ENCODE peak calls at places on chromosome 11, in five cellular contexts. One of them, this sample, is unnamed.

GRCh38 chr11:129210831-129211181 is 18.7 kb upstream of the ARHGAP32 start:
- DNase-seq in prostate gland: no peak
- DNase-seq in AG09309: no peak
- DNase-seq in upper lobe of left lung: no peak
- DNase-seq in fibroblast of mammary gland: no peak
- DNase-seq in this sample: no peak

GRCh38 chr11:10605941-10606381 is 37.5 kb upstream of the LYVE1 start:
- DNase-seq in prostate gland: no peak
- DNase-seq in AG09309: peak
- DNase-seq in upper lobe of left lung: peak
- DNase-seq in fibroblast of mammary gland: peak
- DNase-seq in this sample: no peak

GRCh38 chr11:12556788-12557384 is 117.3 kb upstream of the TEAD1 start:
- DNase-seq in prostate gland: no peak
- DNase-seq in AG09309: peak
- DNase-seq in upper lobe of left lung: peak
- DNase-seq in fibroblast of mammary gland: peak
- DNase-seq in this sample: no peak

GRCh38 chr11:92886243-92886905 is 83.1 kb upstream of the MTNR1B start:
- DNase-seq in prostate gland: peak
- DNase-seq in AG09309: peak
- DNase-seq in upper lobe of left lung: no peak
- DNase-seq in fibroblast of mammary gland: peak
- DNase-seq in this sample: peak

GRCh38 chr11:69518081-69518950 is 36.9 kb downstream of the LINC01488 start:
- DNase-seq in prostate gland: no peak
- DNase-seq in AG09309: peak
- DNase-seq in upper lobe of left lung: no peak
- DNase-seq in fibroblast of mammary gland: peak
- DNase-seq in this sample: no peak

GRCh38 chr11:95242990-95243590 is 12.1 kb upstream of the SESN3 start:
- DNase-seq in prostate gland: no peak
- DNase-seq in AG09309: no peak
- DNase-seq in upper lobe of left lung: no peak
- DNase-seq in fibroblast of mammary gland: no peak
- DNase-seq in this sample: no peak

GRCh38 chr11:105693075-105693474 is 83.2 kb downstream of the GRIA4 start:
- DNase-seq in prostate gland: no peak
- DNase-seq in AG09309: no peak
- DNase-seq in upper lobe of left lung: no peak
- DNase-seq in fibroblast of mammary gland: no peak
- DNase-seq in this sample: no peak

GRCh38 chr11:123206671-123207421 is 11.8 kb upstream of the CLMP start:
- DNase-seq in prostate gland: no peak
- DNase-seq in AG09309: no peak
- DNase-seq in upper lobe of left lung: no peak
- DNase-seq in fibroblast of mammary gland: peak
- DNase-seq in this sample: no peak

GRCh38 chr11:110200241-110200640 is 96.2 kb downstream of the RDX start:
- DNase-seq in prostate gland: no peak
- DNase-seq in AG09309: no peak
- DNase-seq in upper lobe of left lung: no peak
- DNase-seq in fibroblast of mammary gland: peak
- DNase-seq in this sample: peak

GRCh38 chr11:122850076-122850631 is 11.9 kb downstream of the CRTAM start:
- DNase-seq in prostate gland: no peak
- DNase-seq in AG09309: peak
- DNase-seq in upper lobe of left lung: no peak
- DNase-seq in fibroblast of mammary gland: peak
- DNase-seq in this sample: peak

GRCh38 chr11:48037709-48038468 is 57.5 kb downstream of the PTPRJ start:
- DNase-seq in prostate gland: no peak
- DNase-seq in AG09309: no peak
- DNase-seq in upper lobe of left lung: no peak
- DNase-seq in fibroblast of mammary gland: peak
- DNase-seq in this sample: no peak

DNA sequence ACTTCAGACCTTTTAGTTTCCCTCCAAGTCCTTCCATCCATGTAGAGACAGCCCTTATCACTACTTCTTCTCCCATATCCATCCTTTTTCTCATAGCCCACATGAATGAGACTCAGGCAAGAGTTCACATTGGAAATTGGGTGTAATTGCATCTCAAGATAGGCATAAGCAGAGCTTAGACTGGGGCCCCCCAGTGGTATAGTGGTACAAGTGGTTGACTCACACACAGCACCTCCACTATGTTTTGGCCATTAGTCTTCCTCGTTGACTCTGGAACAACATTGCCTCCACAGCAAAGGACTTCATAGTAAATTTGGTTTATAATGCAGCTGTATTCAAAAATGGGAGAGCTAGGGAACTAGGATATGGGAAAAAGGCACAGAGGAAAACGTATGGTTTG is 2.6 kb downstream of the UBQLN3 start:
- DNase-seq in prostate gland: no peak
- DNase-seq in AG09309: no peak
- DNase-seq in upper lobe of left lung: no peak
- DNase-seq in fibroblast of mammary gland: no peak
- DNase-seq in this sample: no peak
- TF ChIP-seq CTCF in prostate gland: no peak
- TF ChIP-seq CTCF in AG09309: no peak
- TF ChIP-seq CTCF in upper lobe of left lung: no peak
- TF ChIP-seq CTCF in fibroblast of mammary gland: no peak
- TF ChIP-seq CTCF in this sample: no peak

DNA sequence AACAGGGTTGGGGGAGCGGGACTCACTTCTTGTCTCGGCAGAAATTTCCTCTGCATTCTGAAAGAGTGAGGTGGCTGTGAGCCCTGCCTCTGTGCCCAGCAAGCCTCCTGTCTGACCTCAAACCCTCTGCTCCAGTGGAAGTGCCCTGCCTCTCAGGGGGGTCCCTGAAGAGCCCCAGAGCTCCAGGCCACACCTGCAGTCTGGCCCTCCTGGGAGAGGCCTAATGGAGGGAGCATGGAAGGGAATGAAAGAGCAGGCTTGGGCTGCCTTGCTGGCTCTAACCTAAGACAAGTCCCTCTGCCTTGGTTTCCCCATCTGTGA is 14.9 kb downstream of the ARHGEF17 start:
- DNase-seq in prostate gland: no peak
- DNase-seq in AG09309: no peak
- DNase-seq in upper lobe of left lung: no peak
- DNase-seq in fibroblast of mammary gland: no peak
- DNase-seq in this sample: no peak
- TF ChIP-seq CTCF in prostate gland: no peak
- TF ChIP-seq CTCF in AG09309: no peak
- TF ChIP-seq CTCF in upper lobe of left lung: no peak
- TF ChIP-seq CTCF in fibroblast of mammary gland: no peak
- TF ChIP-seq CTCF in this sample: no peak

GRCh38 chr11:36475192-36475591 is 34.9 kb downstream of the TRAF6 start:
- DNase-seq in prostate gland: no peak
- DNase-seq in AG09309: no peak
- DNase-seq in upper lobe of left lung: no peak
- DNase-seq in fibroblast of mammary gland: no peak
- DNase-seq in this sample: no peak

GRCh38 chr11:36480833-36481232 is 29.2 kb downstream of the TRAF6 start:
- DNase-seq in prostate gland: no peak
- DNase-seq in AG09309: no peak
- DNase-seq in upper lobe of left lung: no peak
- DNase-seq in fibroblast of mammary gland: no peak
- DNase-seq in this sample: no peak

DNA sequence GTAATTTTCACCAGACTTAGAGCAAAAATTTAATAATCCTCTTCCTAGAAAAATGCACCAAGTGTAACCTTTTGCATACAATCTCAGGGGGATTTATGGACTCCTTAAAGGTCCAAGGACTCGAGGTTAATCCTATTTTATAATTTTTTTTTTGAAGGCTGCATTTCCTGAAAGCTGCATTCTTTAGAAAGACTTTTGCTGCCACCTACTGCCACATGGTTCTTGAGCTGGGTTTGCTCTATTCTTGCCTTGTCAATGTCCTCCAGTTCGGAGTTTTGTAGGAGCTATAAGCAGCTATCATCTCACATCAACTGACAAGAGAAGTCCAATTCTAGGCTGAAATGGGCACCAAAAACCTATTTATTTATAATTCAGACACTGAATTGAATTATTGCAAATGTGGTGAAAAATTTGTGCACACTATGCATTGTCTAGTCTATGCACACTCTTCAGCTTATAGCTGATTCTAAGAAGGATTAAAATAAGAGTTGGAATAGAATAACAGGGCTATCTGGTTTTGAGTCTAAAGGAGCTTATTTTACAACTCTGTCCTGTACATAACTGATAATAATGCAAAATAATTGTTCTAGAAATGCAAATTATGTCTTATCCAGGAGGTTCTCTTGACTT is 31.3 kb downstream of the TRAF6 start:
- DNase-seq in prostate gland: no peak
- DNase-seq in AG09309: peak
- DNase-seq in upper lobe of left lung: no peak
- DNase-seq in fibroblast of mammary gland: peak
- DNase-seq in this sample: peak
- TF ChIP-seq CTCF in prostate gland: peak
- TF ChIP-seq CTCF in AG09309: peak
- TF ChIP-seq CTCF in upper lobe of left lung: peak
- TF ChIP-seq CTCF in fibroblast of mammary gland: peak
- TF ChIP-seq CTCF in this sample: peak

DNA sequence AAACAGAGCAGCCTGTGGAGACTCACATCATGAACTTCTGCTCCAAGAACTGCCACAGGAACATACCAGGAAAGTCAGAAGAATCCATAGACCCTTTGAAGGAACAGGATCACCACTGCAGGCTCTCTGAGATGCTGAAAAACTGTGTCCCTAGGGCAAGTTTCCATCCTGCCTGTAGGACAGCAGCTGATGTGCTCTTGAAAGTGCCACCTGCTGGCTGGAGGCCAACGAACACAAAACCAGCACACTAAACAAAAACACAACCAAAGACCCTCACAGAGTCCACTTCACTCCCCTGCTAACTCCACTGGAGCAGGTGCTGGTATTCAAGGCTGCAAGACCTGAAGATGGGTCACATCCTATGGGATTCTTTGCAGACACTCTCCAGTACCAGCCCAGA is 12.0 kb upstream of the NXPE1 start:
- DNase-seq in prostate gland: no peak
- DNase-seq in AG09309: no peak
- DNase-seq in upper lobe of left lung: no peak
- DNase-seq in fibroblast of mammary gland: no peak
- DNase-seq in this sample: peak
- TF ChIP-seq CTCF in prostate gland: no peak
- TF ChIP-seq CTCF in AG09309: no peak
- TF ChIP-seq CTCF in upper lobe of left lung: no peak
- TF ChIP-seq CTCF in fibroblast of mammary gland: no peak
- TF ChIP-seq CTCF in this sample: no peak

DNA sequence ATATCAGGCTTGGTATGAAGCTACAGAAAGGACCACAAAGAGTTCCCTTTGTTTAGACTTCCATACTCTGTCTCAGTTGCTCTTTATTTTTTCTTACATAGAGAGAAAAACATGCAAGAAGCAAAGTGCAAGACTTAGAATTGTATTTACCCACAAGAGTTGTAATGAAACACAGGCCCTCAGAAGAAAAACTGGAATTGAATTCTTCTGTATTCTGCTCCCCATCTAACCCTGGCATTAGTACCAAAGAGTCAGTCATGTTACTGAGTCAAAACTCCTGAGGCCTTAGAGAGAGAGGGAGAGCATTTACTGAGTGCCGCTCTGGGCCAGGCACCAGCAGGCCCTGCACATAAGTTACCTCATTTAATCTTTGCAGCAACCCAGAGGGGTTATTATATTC is 43.9 kb upstream of the DLAT start:
- DNase-seq in prostate gland: no peak
- DNase-seq in AG09309: no peak
- DNase-seq in upper lobe of left lung: no peak
- DNase-seq in fibroblast of mammary gland: no peak
- DNase-seq in this sample: no peak
- TF ChIP-seq CTCF in prostate gland: no peak
- TF ChIP-seq CTCF in AG09309: no peak
- TF ChIP-seq CTCF in upper lobe of left lung: no peak
- TF ChIP-seq CTCF in fibroblast of mammary gland: no peak
- TF ChIP-seq CTCF in this sample: no peak

DNA sequence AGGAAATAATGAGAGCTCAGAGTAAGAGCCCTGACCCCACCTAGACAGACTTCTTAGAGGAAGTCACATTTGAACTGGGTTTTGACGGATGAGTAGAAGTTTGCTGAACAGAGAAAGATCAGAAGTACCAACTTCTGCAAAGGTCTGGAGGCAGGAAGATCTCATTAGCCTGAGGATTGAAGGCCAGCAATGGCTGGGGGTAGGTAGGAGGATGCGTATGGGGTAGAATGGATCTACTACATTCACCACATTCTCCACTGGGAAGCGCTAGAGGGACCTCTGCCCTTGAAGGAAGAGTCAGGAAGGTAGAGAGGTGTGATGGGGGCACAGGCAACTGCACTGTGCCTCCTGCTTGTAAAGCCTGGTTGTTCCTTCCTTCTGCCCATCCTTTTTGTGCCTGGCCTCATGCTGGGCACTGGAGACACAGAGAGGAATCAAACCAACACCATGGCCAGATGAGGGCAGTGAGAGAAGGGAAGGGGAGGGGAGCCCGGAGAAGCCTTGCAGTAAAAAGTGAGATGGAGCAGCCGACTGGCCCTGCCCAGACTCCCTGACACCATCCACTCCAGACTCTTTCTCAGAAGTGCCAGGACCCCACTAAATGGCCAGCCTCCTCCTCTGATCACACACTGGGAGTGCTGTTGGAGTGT is 4.9 kb downstream of the TPBGL start:
- DNase-seq in prostate gland: no peak
- DNase-seq in AG09309: no peak
- DNase-seq in upper lobe of left lung: peak
- DNase-seq in fibroblast of mammary gland: no peak
- DNase-seq in this sample: no peak
- TF ChIP-seq CTCF in prostate gland: no peak
- TF ChIP-seq CTCF in AG09309: no peak
- TF ChIP-seq CTCF in upper lobe of left lung: no peak
- TF ChIP-seq CTCF in fibroblast of mammary gland: no peak
- TF ChIP-seq CTCF in this sample: no peak

DNA sequence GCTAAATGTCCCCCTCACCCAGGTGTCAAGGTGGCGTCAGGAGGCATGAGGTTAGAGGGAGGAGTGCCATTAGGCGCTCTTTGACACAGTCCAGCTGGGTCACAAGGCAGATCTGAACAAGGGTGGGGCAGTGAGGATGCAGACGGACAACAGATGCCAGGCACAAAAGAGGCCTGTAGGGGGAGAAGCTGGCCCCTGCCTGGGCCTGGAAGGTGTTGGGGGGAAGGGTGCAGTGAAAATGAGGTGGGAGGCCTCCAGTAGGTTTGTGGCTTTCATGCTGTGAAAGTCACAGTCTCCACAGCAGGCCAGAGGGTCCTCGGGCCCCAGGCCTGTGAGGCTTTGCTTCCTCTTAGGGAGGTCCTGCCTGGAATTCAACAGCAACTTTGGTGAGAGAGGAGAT is 85.0 kb upstream of the PLET1 start:
- DNase-seq in prostate gland: no peak
- DNase-seq in AG09309: no peak
- DNase-seq in upper lobe of left lung: no peak
- DNase-seq in fibroblast of mammary gland: no peak
- DNase-seq in this sample: no peak
- TF ChIP-seq CTCF in prostate gland: no peak
- TF ChIP-seq CTCF in AG09309: no peak
- TF ChIP-seq CTCF in upper lobe of left lung: no peak
- TF ChIP-seq CTCF in fibroblast of mammary gland: no peak
- TF ChIP-seq CTCF in this sample: no peak

This sample was measured in activated CD8-positive, alpha-beta T cell treated with anti-CD3 and anti-CD28 coated beads for 36 hours.